ENCODE peak calls at places on chromosome 11, in eight cellular contexts. U, S, F, Z, G, V, Y and P are unnamed samples.

GRCh38 chr11:12381875-12382274 is 4.5 kb downstream of the PARVA start:
- DNase-seq in U (no peak), S (no peak), F (no peak), Z (no peak), G (no peak), V (no peak), Y (no peak), P (no peak)

GRCh38 chr11:86469491-86470388 is 95.1 kb downstream of the CCDC81 start:
- DNase-seq in U (no peak), S (no peak), F (no peak), Z (no peak), G (no peak), V (no peak), Y (no peak), P (no peak)

GRCh38 chr11:17686185-17686980 is 33.0 kb upstream of the MYOD1 start:
- DNase-seq in U (no peak), S (no peak), F (no peak), Z (no peak), G (no peak), V (no peak), Y (no peak), P (peak)

GRCh38 chr11:27429740-27430451 is 42.7 kb downstream of the LGR4 start:
- DNase-seq in U (no peak), S (no peak), F (no peak), Z (no peak), G (no peak), V (no peak), Y (no peak), P (peak)

GRCh38 chr11:108160970-108161566 is 39.7 kb downstream of the ACAT1 start:
- DNase-seq in U (no peak), S (no peak), F (no peak), Z (no peak), G (no peak), V (no peak), Y (no peak), P (no peak)

GRCh38 chr11:131593301-131593700 is 222.9 kb downstream of the NTM start:
- DNase-seq in U (no peak), S (no peak), F (no peak), Z (no peak), G (no peak), V (no peak), Y (no peak), P (no peak)

GRCh38 chr11:11691296-11692141 is 69.7 kb upstream of the GALNT18 start:
- DNase-seq in U (no peak), S (no peak), F (no peak), Z (no peak), G (peak), V (peak), Y (no peak), P (no peak)

GRCh38 chr11:96168623-96169022 is 174.4 kb downstream of the MAML2 start:
- DNase-seq in U (no peak), S (no peak), F (peak), Z (peak), G (no peak), V (no peak), Y (peak), P (peak)

GRCh38 chr11:46270707-46271106 is 6.8 kb upstream of the CREB3L1 start:
- DNase-seq in U (no peak), S (no peak), F (no peak), Z (no peak), G (no peak), V (no peak), Y (no peak), P (no peak)